ENCODE peak calls at places on chromosomes 12 and 14, in four cellular contexts. W, Z, G and D are unnamed samples.
A peak's percentile ranks its signal among the peaks of the same experiment; 100 is the strongest.

GRCh38 chr12:132360906-132361777 is 31.8 kb upstream of the GALNT9 start:
- DNase-seq in W (no peak), Z (no peak), G (no peak), D (no peak)

GRCh38 chr12:89932950-89933349 is 224.3 kb upstream of the ATP2B1 start:
- DNase-seq in W (no peak), Z (no peak), G (no peak), D (no peak)

GRCh38 chr12:68884251-68884650 is 48.7 kb downstream of the CPM start:
- DNase-seq in W (no peak), Z (no peak), G (no peak), D (no peak)

GRCh38 chr14:73221945-73222344 is 15.4 kb upstream of the PAPLN start:
- DNase-seq in W (no peak), Z (no peak), G (no peak), D (no peak)

GRCh38 chr14:77598366-77599050 is 17.9 kb downstream of the SPTLC2 start:
- DNase-seq in W (no peak), Z (no peak), G (no peak), D (no peak)

GRCh38 chr12:53611304-53611703 is 14.9 kb downstream of the ATF7 start:
- DNase-seq in W (no peak), Z (no peak), G (no peak), D (no peak)

GRCh38 chr12:66036317-66036716 is 94.2 kb downstream of the LLPH start:
- DNase-seq in W (peak; percentile 60), Z (no peak), G (no peak), D (no peak)

GRCh38 chr14:89849931-89850330 is 104.6 kb downstream of the EFCAB11 start:
- DNase-seq in W (no peak), Z (no peak), G (no peak), D (no peak)

GRCh38 chr12:123041042-123041531 is 60.6 kb downstream of the ARL6IP4 start:
- DNase-seq in W (no peak), Z (no peak), G (no peak), D (peak; percentile 56)

GRCh38 chr14:80350707-80351106 is 139.4 kb upstream of the DIO2 start:
- DNase-seq in W (no peak), Z (no peak), G (no peak), D (no peak)

GRCh38 chr12:4763549-4763948 is 43.3 kb downstream of the GALNT8 start:
- DNase-seq in W (peak; percentile 32), Z (peak; percentile 55), G (no peak), D (peak; percentile 38)

GRCh38 chr12:10361622-10362021 is 28.2 kb downstream of the KLRK1 start:
- DNase-seq in W (peak; percentile 10), Z (no peak), G (no peak), D (no peak)

GRCh38 chr12:72236071-72236705 is 36.0 kb upstream of the TRHDE start:
- DNase-seq in W (no peak), Z (no peak), G (no peak), D (no peak)

GRCh38 chr12:42960087-42960527 is 370.6 kb upstream of the PRICKLE1 start:
- DNase-seq in W (no peak), Z (no peak), G (no peak), D (no peak)
- TF ChIP-seq GABPA in W (no peak), Z (no peak), G (no peak), D (no peak)

GRCh38 chr14:65164825-65165135 is 62.5 kb upstream of the MAX start:
- DNase-seq in W (peak; percentile 74), Z (no peak), G (no peak), D (no peak)
- TF ChIP-seq MXI1 in W (no peak), Z (no peak), G (no peak), D (no peak)

GRCh38 chr14:64536488-64537245 is 3.9 kb upstream of the HSPA2 start:
- DNase-seq in W (peak; percentile 28), Z (no peak), G (no peak), D (no peak)
- TF ChIP-seq GABPA in W (no peak), Z (no peak), G (no peak), D (no peak)

GRCh38 chr12:75635606-75636444 is 124.4 kb upstream of the KRR1 start:
- DNase-seq in W (peak; percentile 97), Z (no peak), G (no peak), D (no peak)
- TF ChIP-seq MXI1 in W (no peak), Z (no peak), G (no peak), D (no peak)

DNA sequence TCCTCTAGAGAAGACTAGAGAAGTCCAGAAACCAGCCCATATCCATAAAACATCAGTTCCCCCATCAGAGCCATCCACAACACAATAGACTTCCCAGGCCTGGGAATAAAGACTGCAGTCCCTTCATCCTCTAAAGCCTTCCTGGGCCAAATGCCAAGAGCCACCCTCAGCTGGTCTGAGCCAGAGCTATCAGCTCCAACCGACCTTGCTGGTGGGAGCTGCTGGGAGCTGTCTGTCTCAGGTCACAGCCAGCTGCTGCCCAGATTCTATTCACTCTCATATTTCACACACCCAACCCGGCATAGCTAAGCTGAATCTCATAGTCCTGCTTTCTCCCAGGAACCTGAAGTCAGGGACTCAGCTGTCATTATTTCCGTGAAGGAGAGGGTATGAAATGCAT is 10.9 kb upstream of the TFCP2 start:
- DNase-seq in W (no peak), Z (peak; percentile 20), G (no peak), D (peak; percentile 65)
- TF ChIP-seq GABPA in W (no peak), Z (no peak), G (no peak), D (no peak)

DNA sequence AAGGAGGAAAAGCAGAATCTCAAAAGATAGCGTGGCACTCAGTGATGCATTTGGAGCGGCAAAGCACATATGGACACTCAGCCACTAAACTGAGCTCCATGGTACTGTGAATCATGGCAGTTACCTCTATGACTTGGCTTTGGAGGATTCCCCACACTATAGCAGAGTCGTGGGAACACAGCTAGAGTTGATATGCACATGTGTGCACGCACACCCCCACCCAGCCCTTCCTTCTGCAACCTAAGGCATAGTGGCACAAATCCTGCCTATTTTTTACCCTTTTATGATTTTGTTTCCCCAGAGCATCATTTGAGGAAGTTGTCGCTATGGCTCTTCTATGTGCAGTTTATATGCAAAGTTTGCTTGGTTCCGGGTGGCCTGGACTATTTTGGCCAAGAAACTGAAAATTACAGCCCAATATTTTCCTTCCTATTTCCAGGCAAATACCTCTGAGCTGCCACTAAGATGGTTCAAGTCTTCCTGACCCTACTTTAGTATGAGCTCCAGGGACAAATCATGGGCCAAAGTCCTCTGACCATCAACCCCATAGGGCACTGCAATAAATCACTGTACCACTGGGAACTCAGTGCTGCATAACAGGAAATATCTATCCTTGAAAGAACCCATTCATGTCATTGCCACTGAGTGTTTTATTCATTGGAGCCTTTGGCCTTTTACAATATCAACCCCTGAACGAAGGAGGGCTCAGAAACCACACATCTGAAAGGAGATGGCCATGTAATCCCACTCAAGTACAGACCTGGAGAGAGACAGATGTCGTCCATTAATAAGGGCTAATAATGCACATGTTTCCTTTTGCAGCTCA is 177.5 kb downstream of the EGLN3 start:
- DNase-seq in W (no peak), Z (no peak), G (no peak), D (no peak)
- TF ChIP-seq MXI1 in W (no peak), Z (no peak), G (no peak), D (no peak)

DNA sequence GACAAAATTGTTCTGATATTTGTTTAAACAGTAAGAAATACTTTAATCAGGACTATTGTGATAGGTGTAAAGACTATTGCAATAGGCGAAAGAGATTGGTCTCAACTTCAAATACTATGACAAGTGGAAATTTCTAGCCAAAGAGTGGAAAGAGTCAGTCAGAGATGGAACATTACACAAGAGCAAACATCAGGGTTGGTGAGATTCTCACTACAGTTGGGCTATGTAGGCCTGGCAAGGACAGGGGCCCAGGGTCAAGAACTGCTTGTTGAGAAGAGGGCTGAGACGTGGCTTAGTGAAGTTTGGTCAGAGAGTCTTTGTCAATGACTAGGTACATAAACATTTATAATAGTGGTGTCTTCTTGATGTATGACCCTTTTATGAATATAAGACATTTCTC is 19.4 kb downstream of the CAND1 start:
- DNase-seq in W (no peak), Z (no peak), G (no peak), D (no peak)
- TF ChIP-seq GABPA in W (no peak), Z (no peak), G (no peak), D (no peak)

DNA sequence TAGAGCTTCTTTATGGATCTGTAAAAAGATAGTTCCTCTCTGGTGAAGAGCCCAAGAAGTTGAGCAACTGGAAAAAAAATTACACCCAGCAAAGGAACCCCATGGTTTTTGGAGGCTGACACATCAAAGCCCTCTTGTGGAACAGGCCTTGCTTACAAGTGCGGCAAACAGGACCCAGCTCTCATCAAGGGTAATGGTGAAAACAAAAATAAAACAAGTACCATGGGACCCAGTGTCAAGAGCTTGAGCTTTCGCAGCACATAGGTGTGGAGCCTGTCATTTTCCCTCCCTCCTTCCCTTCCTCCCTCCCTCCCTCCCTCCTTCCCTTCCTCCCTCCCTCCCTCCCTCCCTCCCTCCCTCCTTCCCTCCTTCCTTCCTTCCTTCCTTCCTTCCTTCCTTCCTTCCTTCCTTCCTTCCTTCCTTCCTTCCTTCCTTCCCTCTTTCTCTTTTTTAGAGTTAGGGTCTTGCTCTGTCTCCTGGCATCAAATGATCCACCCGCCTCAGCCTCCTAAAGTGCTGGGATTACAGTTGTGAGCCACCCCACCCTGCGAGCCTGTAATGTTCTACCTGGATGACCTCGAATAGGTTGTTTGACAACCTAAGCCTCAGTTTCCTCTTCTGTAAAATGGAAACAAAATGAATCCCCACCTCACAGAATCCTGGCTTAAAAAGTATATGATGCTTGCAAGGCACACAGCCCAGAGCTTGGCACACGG is 114.3 kb upstream of the RPH3A start:
- DNase-seq in W (no peak), Z (no peak), G (no peak), D (no peak)
- TF ChIP-seq MXI1 in W (no peak), Z (no peak), G (no peak), D (no peak)

DNA sequence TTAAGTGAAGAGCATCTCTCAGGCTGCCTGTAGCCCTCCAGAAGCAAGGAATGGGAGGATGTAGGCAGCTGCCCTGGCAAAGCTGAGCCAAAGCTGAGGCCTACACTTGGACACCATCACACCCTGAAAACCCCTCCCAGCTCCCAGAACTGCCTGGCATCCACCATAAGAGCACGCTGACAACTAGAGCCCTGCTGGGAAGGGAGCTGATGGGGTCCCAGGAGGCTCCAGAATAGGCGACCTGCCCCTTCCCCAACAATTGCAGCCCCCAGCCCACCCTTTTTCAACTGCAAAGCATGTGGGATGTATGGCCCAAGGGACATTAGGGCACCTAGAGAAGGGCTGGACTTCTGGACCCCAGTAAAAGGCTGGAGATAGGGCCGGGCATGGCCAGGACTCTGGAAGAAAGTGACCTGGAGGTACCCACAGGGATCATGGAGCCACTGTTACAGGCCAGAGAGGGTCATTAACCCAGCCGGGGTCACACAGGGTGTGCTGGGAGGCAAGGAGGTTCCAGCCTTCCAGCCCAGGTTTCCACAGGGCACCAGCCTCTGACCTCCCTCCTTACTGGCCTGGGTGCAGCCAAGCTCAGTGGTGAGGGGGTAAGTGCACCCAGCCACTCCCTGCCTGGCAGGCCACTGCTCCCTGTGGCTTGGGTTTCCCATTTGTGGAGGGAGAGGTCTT is 27.8 kb downstream of the FAM222A start:
- DNase-seq in W (no peak), Z (no peak), G (no peak), D (peak; percentile 24)
- TF ChIP-seq GABPA in W (no peak), Z (no peak), G (no peak), D (no peak)

DNA sequence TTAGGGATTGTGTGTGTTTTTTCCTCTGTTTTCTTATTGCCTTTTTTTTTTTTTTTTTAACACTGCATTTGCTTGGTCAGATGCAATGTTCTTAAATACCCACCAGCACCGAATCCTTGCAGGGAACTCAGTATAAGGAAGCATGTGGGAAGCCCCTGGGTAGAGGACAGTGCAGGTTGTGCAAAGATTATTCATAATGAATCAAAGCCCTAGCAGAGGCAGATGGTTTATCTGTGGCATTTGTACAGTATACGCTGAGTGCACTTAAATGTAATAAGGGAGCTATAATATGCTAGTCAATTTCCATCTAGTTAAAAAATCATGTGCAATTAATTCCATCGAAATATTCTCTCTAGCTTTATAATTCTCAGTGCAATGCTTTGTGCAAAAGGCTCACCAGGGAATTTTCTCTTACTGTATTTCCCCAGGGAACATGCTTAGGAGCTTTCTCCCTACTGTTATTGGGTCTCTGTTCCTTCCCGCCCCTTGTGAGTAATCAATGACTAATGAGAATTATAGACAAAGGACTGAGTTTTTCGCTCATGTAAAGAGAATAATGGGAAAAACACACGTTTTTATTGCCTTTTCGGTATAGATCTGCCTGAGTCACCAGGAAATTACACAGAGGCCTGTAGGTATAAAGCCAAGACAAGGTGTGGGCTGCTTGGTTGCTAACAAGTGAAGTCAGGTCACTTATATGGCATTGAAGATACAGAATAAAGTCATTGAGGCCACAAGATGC is 1214.3 kb upstream of the TMEM132C start:
- DNase-seq in W (no peak), Z (no peak), G (no peak), D (no peak)
- TF ChIP-seq MXI1 in W (no peak), Z (no peak), G (no peak), D (no peak)